ENCODE peak calls at places on chromosomes 4 and X, in ten cellular contexts. One of them, this sample, is unnamed. For H3K4me1, the result is how much of the 10 kb centered on the place peaks cover.

GRCh38 chr4:12203945-12204344 is 775.3 kb upstream of the HS3ST1 start:
- DNase-seq in transverse colon: no peak
- DNase-seq in aorta: no peak
- DNase-seq in suprapubic skin: no peak
- DNase-seq in tibial artery: no peak
- DNase-seq in right cardiac atrium: no peak
- DNase-seq in iPS DF 6.9: no peak
- DNase-seq in cardiac muscle cell: no peak
- DNase-seq in tibial nerve: no peak
- DNase-seq in stomach: no peak
- DNase-seq in this sample: no peak

GRCh38 chr4:75985116-75985515 is 5.6 kb downstream of the SDAD1 start:
- DNase-seq in suprapubic skin: no peak
- DNase-seq in iPS DF 6.9: no peak
- DNase-seq in right cardiac atrium: no peak
- DNase-seq in aorta: no peak
- DNase-seq in tibial artery: no peak
- DNase-seq in cardiac muscle cell: no peak
- DNase-seq in transverse colon: no peak
- DNase-seq in tibial nerve: no peak
- DNase-seq in stomach: no peak
- DNase-seq in this sample: no peak

GRCh38 chr4:140330311-140330900 is 43.0 kb upstream of the SCOC start:
- DNase-seq in cardiac muscle cell: peak
- DNase-seq in tibial artery: no peak
- DNase-seq in transverse colon: no peak
- DNase-seq in iPS DF 6.9: no peak
- DNase-seq in right cardiac atrium: no peak
- DNase-seq in suprapubic skin: no peak
- DNase-seq in tibial nerve: no peak
- DNase-seq in aorta: no peak
- DNase-seq in stomach: no peak
- DNase-seq in this sample: no peak

GRCh38 chr4:169649545-169650226 is 29.3 kb downstream of the CLCN3 start:
- DNase-seq in tibial nerve: no peak
- DNase-seq in transverse colon: no peak
- DNase-seq in tibial artery: no peak
- DNase-seq in suprapubic skin: no peak
- DNase-seq in right cardiac atrium: peak
- DNase-seq in stomach: peak
- DNase-seq in aorta: no peak
- DNase-seq in iPS DF 6.9: no peak
- DNase-seq in cardiac muscle cell: peak
- DNase-seq in this sample: no peak

GRCh38 chr4:168619266-168619631 is 122.4 kb downstream of the PALLD start:
- DNase-seq in transverse colon: no peak
- DNase-seq in cardiac muscle cell: peak
- DNase-seq in stomach: no peak
- DNase-seq in aorta: no peak
- DNase-seq in tibial nerve: no peak
- DNase-seq in right cardiac atrium: no peak
- DNase-seq in iPS DF 6.9: no peak
- DNase-seq in tibial artery: no peak
- DNase-seq in suprapubic skin: no peak
- DNase-seq in this sample: no peak

GRCh38 chr4:60891947-60892346 is 308.2 kb upstream of the ADGRL3 start:
- DNase-seq in transverse colon: no peak
- DNase-seq in cardiac muscle cell: no peak
- DNase-seq in iPS DF 6.9: no peak
- DNase-seq in tibial artery: no peak
- DNase-seq in right cardiac atrium: no peak
- DNase-seq in aorta: no peak
- DNase-seq in tibial nerve: no peak
- DNase-seq in suprapubic skin: no peak
- DNase-seq in stomach: no peak
- DNase-seq in this sample: no peak

GRCh38 chrX:262391-262909 is 18.7 kb upstream of the PLCXD1 start:
- DNase-seq in suprapubic skin: no peak
- DNase-seq in cardiac muscle cell: no peak
- DNase-seq in right cardiac atrium: no peak
- DNase-seq in aorta: peak
- DNase-seq in tibial artery: peak
- DNase-seq in iPS DF 6.9: no peak
- DNase-seq in stomach: peak
- DNase-seq in tibial nerve: no peak
- DNase-seq in transverse colon: no peak
- DNase-seq in this sample: no peak

GRCh38 chr4:185235480-185236154 is 26.2 kb downstream of the SNX25 start:
- DNase-seq in iPS DF 6.9: no peak
- DNase-seq in stomach: no peak
- DNase-seq in suprapubic skin: no peak
- DNase-seq in aorta: no peak
- DNase-seq in tibial nerve: no peak
- DNase-seq in right cardiac atrium: no peak
- DNase-seq in cardiac muscle cell: no peak
- DNase-seq in tibial artery: no peak
- DNase-seq in transverse colon: peak
- DNase-seq in this sample: no peak

GRCh38 chrX:93673869-93674271 is at the start of gene FAM133A:
- DNase-seq in transverse colon: no peak
- DNase-seq in tibial artery: no peak
- DNase-seq in aorta: no peak
- DNase-seq in cardiac muscle cell: peak
- DNase-seq in stomach: no peak
- DNase-seq in right cardiac atrium: no peak
- DNase-seq in tibial nerve: peak
- DNase-seq in iPS DF 6.9: no peak
- DNase-seq in suprapubic skin: no peak
- DNase-seq in this sample: no peak

GRCh38 chr4:10529891-10530786 is 72.9 kb upstream of the ZNF518B start:
- DNase-seq in cardiac muscle cell: no peak
- DNase-seq in iPS DF 6.9: no peak
- DNase-seq in stomach: no peak
- DNase-seq in suprapubic skin: no peak
- DNase-seq in tibial artery: no peak
- DNase-seq in aorta: no peak
- DNase-seq in transverse colon: no peak
- DNase-seq in tibial nerve: no peak
- DNase-seq in right cardiac atrium: no peak
- DNase-seq in this sample: no peak

GRCh38 chr4:71765837-71766236 is 18.0 kb downstream of the GC start:
- DNase-seq in tibial nerve: no peak
- DNase-seq in aorta: no peak
- DNase-seq in transverse colon: no peak
- DNase-seq in cardiac muscle cell: no peak
- DNase-seq in right cardiac atrium: no peak
- DNase-seq in tibial artery: no peak
- DNase-seq in stomach: no peak
- DNase-seq in suprapubic skin: no peak
- DNase-seq in iPS DF 6.9: no peak
- DNase-seq in this sample: no peak

GRCh38 chrX:47302396-47302795 is 68.0 kb upstream of the ZNF157 start:
- DNase-seq in suprapubic skin: no peak
- DNase-seq in aorta: no peak
- DNase-seq in tibial artery: no peak
- DNase-seq in transverse colon: no peak
- DNase-seq in stomach: no peak
- DNase-seq in iPS DF 6.9: no peak
- DNase-seq in cardiac muscle cell: no peak
- DNase-seq in tibial nerve: no peak
- DNase-seq in right cardiac atrium: no peak
- DNase-seq in this sample: no peak
- H3K27ac ChIP-seq in suprapubic skin: no peak
- H3K27ac ChIP-seq in aorta: no peak
- H3K27ac ChIP-seq in tibial artery: no peak
- H3K27ac ChIP-seq in transverse colon: no peak
- H3K27ac ChIP-seq in stomach: no peak
- H3K27ac ChIP-seq in iPS DF 6.9: no peak
- H3K27ac ChIP-seq in cardiac muscle cell: no peak
- H3K27ac ChIP-seq in tibial nerve: no peak
- H3K27ac ChIP-seq in right cardiac atrium: no peak
- H3K27ac ChIP-seq in this sample: no peak

DNA sequence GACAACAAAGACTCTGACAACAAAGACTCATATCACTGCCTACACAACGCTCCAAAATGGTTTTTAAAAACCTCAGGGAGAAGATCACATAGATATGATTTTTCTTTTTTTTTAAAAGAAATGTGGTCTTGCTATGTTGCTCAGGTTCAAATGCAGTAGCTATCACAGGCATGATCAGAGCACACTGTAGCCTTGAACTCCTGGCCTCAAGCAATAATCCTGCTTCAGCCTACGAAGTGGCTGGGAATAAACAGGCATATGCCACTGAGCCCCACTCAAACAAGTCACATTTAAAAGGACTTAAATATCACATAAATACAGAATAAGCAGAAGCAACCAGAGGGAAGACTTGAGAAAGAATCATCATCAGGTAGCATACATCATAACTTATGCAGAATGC is 14.7 kb downstream of the DHX15 start:
- DNase-seq in transverse colon: no peak
- DNase-seq in iPS DF 6.9: no peak
- DNase-seq in cardiac muscle cell: no peak
- DNase-seq in right cardiac atrium: no peak
- DNase-seq in aorta: no peak
- DNase-seq in suprapubic skin: no peak
- DNase-seq in stomach: no peak
- DNase-seq in tibial nerve: no peak
- DNase-seq in tibial artery: no peak
- DNase-seq in this sample: no peak
- H3K4me1 ChIP-seq in transverse colon: under half
- H3K4me1 ChIP-seq in iPS DF 6.9: under half
- H3K4me1 ChIP-seq in cardiac muscle cell: under half
- H3K4me1 ChIP-seq in right cardiac atrium: under half
- H3K4me1 ChIP-seq in aorta: under half
- H3K4me1 ChIP-seq in suprapubic skin: under half
- H3K4me1 ChIP-seq in stomach: half or more
- H3K4me1 ChIP-seq in tibial nerve: half or more
- H3K4me1 ChIP-seq in tibial artery: under half
- H3K4me1 ChIP-seq in this sample: half or more

DNA sequence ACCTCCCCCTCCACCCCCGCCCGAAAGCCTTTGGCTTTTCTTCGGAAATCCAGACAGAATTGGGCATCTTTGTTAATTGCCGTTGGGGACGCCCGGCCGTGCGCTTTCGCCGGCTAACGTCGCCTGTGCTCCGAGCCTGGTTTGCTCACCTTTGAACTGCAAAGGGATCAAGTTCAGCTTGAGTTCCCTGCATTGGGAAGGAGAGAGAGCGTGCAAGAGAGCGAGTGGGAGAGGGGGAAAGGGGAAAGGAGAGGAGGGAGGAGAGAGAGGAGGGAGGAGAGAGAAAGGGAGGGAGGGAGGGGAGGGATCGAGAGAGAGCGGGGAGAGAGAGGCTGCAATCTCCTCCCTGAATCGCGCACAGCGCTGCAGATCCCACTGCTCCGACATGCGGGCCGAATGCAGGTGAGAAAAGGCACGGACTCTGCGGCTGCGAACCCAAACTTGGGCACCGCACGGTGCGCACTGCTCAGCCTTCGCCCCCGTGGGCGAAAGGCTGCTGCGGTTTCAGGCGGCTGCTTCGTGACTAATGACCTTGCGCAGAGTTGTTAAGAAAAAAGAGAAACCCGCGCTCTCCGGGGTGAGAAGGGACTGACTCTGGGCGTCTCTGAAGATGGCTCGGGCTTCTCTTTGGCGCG is at the start of gene PCDH7:
- DNase-seq in tibial nerve: no peak
- DNase-seq in stomach: peak
- DNase-seq in transverse colon: peak
- DNase-seq in cardiac muscle cell: peak
- DNase-seq in aorta: peak
- DNase-seq in suprapubic skin: no peak
- DNase-seq in right cardiac atrium: peak
- DNase-seq in tibial artery: peak
- DNase-seq in iPS DF 6.9: no peak
- DNase-seq in this sample: no peak
- H3K4me3 ChIP-seq in tibial nerve: peak
- H3K4me3 ChIP-seq in stomach: peak
- H3K4me3 ChIP-seq in transverse colon: peak
- H3K4me3 ChIP-seq in cardiac muscle cell: peak
- H3K4me3 ChIP-seq in aorta: peak
- H3K4me3 ChIP-seq in suprapubic skin: peak
- H3K4me3 ChIP-seq in right cardiac atrium: peak
- H3K4me3 ChIP-seq in tibial artery: peak
- H3K4me3 ChIP-seq in iPS DF 6.9: peak
- H3K4me3 ChIP-seq in this sample: no peak

GRCh38 chr4:108033348-108033747 is 43.7 kb downstream of the HADH start:
- DNase-seq in suprapubic skin: no peak
- DNase-seq in transverse colon: no peak
- DNase-seq in tibial nerve: no peak
- DNase-seq in right cardiac atrium: no peak
- DNase-seq in aorta: no peak
- DNase-seq in stomach: no peak
- DNase-seq in tibial artery: no peak
- DNase-seq in iPS DF 6.9: no peak
- DNase-seq in cardiac muscle cell: peak
- DNase-seq in this sample: no peak

GRCh38 chr4:108037884-108038283 is 48.2 kb downstream of the HADH start:
- DNase-seq in cardiac muscle cell: no peak
- DNase-seq in iPS DF 6.9: no peak
- DNase-seq in transverse colon: no peak
- DNase-seq in suprapubic skin: no peak
- DNase-seq in tibial nerve: no peak
- DNase-seq in aorta: no peak
- DNase-seq in tibial artery: no peak
- DNase-seq in stomach: no peak
- DNase-seq in right cardiac atrium: no peak
- DNase-seq in this sample: no peak

GRCh38 chr4:108034560-108034959 is 44.9 kb downstream of the HADH start:
- DNase-seq in transverse colon: no peak
- DNase-seq in right cardiac atrium: no peak
- DNase-seq in tibial nerve: no peak
- DNase-seq in stomach: no peak
- DNase-seq in aorta: no peak
- DNase-seq in cardiac muscle cell: no peak
- DNase-seq in iPS DF 6.9: no peak
- DNase-seq in tibial artery: no peak
- DNase-seq in suprapubic skin: no peak
- DNase-seq in this sample: no peak

GRCh38 chr4:108036252-108036651 is 46.6 kb downstream of the HADH start:
- DNase-seq in iPS DF 6.9: no peak
- DNase-seq in tibial artery: no peak
- DNase-seq in tibial nerve: no peak
- DNase-seq in right cardiac atrium: no peak
- DNase-seq in aorta: no peak
- DNase-seq in cardiac muscle cell: peak
- DNase-seq in transverse colon: peak
- DNase-seq in suprapubic skin: no peak
- DNase-seq in stomach: no peak
- DNase-seq in this sample: peak

DNA sequence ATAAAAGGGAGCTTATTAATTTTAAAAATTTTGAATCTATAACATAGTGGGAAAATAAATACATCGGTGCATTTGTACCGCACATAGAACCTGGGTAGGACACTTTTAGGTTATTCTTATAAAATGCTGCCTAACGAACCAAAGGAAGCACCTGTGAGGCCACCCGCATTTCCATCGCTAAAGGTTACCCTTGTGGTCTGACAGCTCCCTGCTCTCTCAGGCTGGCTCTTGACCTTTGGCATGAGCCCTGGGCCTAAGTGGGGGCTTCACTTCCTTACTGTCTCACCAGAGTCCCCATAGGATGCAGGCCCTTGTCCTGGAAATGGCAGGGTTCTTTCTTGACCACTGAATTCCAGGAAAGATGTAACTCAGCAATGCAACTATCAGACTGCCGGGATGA is 46.0 kb downstream of the HADH start:
- DNase-seq in tibial artery: no peak
- DNase-seq in stomach: no peak
- DNase-seq in iPS DF 6.9: no peak
- DNase-seq in transverse colon: peak
- DNase-seq in aorta: no peak
- DNase-seq in cardiac muscle cell: no peak
- DNase-seq in tibial nerve: no peak
- DNase-seq in suprapubic skin: no peak
- DNase-seq in right cardiac atrium: no peak
- DNase-seq in this sample: no peak
- H3K27ac ChIP-seq in tibial artery: no peak
- H3K27ac ChIP-seq in stomach: no peak
- H3K27ac ChIP-seq in iPS DF 6.9: no peak
- H3K27ac ChIP-seq in transverse colon: no peak
- H3K27ac ChIP-seq in aorta: no peak
- H3K27ac ChIP-seq in cardiac muscle cell: peak
- H3K27ac ChIP-seq in tibial nerve: no peak
- H3K27ac ChIP-seq in suprapubic skin: no peak
- H3K27ac ChIP-seq in right cardiac atrium: no peak
- H3K27ac ChIP-seq in this sample: no peak

This sample was measured in CD8-positive, alpha-beta memory T cell.